ENCODE peak calls at places on chromosome 13, in nine cellular contexts. V is aorta; W is colonic mucosa; Y is breast epithelium; I is sigmoid colon; B is GM12865; Z is effector memory CD4-positive, alpha-beta T cell; K is AG09309; P is AG04449. A is an unnamed sample.

GRCh38 chr13:98144501-98145350 is 1.8 kb downstream of the FARP1 start:
- DNase-seq in V (no peak), P (peak; percentile 37), Z (no peak), Y (no peak), W (peak; percentile 34), B (peak; percentile 44), K (peak; percentile 35), I (no peak), A (peak; percentile 58)

GRCh38 chr13:23547000-23547590 is 23.1 kb upstream of the TNFRSF19 start:
- DNase-seq in B (no peak), Y (no peak), W (no peak), K (no peak), I (peak; percentile 75), V (peak; percentile 77), Z (no peak), P (no peak), A (no peak)

GRCh38 chr13:104106705-104107393 is 1040.6 kb upstream of the SLC10A2 start:
- DNase-seq in P (no peak), I (no peak), B (no peak), K (no peak), Z (no peak), V (no peak), W (no peak), Y (no peak), A (no peak)

GRCh38 chr13:108560092-108560491 is 69.3 kb upstream of the MYO16 start:
- DNase-seq in Y (no peak), K (no peak), P (no peak), I (no peak), B (no peak), V (no peak), Z (no peak), W (no peak), A (no peak)

GRCh38 chr13:23319915-23320224 is 113.6 kb downstream of the SACS start:
- DNase-seq in V (no peak), Y (no peak), W (no peak), B (no peak), Z (no peak), P (no peak), I (no peak), K (no peak), A (no peak)

GRCh38 chr13:74710006-74710405 is 575.8 kb upstream of the KLF12 start:
- DNase-seq in Y (no peak), Z (no peak), B (no peak), W (no peak), P (no peak), K (peak; percentile 62), V (no peak), I (no peak), A (no peak)

GRCh38 chr13:109924376-109924775 is 138.0 kb upstream of the IRS2 start:
- DNase-seq in P (no peak), I (no peak), V (no peak), K (no peak), B (no peak), Z (no peak), Y (no peak), W (no peak), A (no peak)

GRCh38 chr13:101454767-101455166 is 2.3 kb downstream of the ITGBL1 start:
- DNase-seq in V (no peak), I (no peak), B (no peak), W (no peak), Z (no peak), K (no peak), P (no peak), Y (no peak), A (no peak)

GRCh38 chr13:109500146-109500773 is 286.1 kb downstream of the IRS2 start:
- DNase-seq in Z (no peak), Y (no peak), V (no peak), P (no peak), B (no peak), K (no peak), W (no peak), I (no peak), A (no peak)

GRCh38 chr13:68996671-68997030 is 1111.0 kb upstream of the ATXN8OS start:
- DNase-seq in Y (no peak), P (no peak), Z (no peak), B (no peak), W (no peak), V (no peak), K (no peak), I (no peak), A (no peak)

GRCh38 chr13:93180376-93180966 is 46.1 kb upstream of the GPC6 start:
- DNase-seq in V (no peak), Z (no peak), W (no peak), K (peak; percentile 56), Y (no peak), I (no peak), P (peak; percentile 12), B (no peak), A (no peak)

GRCh38 chr13:49371943-49372636 is 71.8 kb downstream of the CAB39L start:
- DNase-seq in V (no peak), P (no peak), I (no peak), K (no peak), Z (no peak), Y (no peak), B (peak; percentile 2), W (no peak), A (peak; percentile 68)

GRCh38 chr13:44591316-44591715 is 15.2 kb upstream of the TSC22D1 start:
- DNase-seq in Y (no peak), Z (no peak), B (no peak), K (no peak), I (no peak), V (no peak), W (no peak), P (no peak), A (no peak)

GRCh38 chr13:26759907-26760834 is at the start of gene GPR12:
- DNase-seq in V (peak; percentile 70), Y (no peak), I (no peak), W (no peak), Z (no peak), K (no peak), B (no peak), P (no peak), A (no peak)

GRCh38 chr13:104764600-104764999 is 1698.4 kb upstream of the SLC10A2 start:
- DNase-seq in Y (no peak), W (no peak), Z (no peak), P (no peak), I (no peak), V (no peak), K (no peak), B (no peak), A (no peak)

GRCh38 chr13:51865838-51866237 is 4.1 kb downstream of the CCDC70 start:
- DNase-seq in V (no peak), K (no peak), I (no peak), P (no peak), W (no peak), Y (no peak), B (no peak), Z (no peak), A (no peak)

GRCh38 chr13:74040200-74040599 is 94.0 kb downstream of the KLF12 start:
- DNase-seq in I (no peak), B (peak; percentile 67), V (no peak), W (peak; percentile 62), Z (no peak), K (no peak), P (no peak), Y (no peak), A (peak; percentile 79)

GRCh38 chr13:103291226-103291625 is 225.0 kb upstream of the SLC10A2 start:
- DNase-seq in K (no peak), P (no peak), B (no peak), Z (no peak), I (no peak), Y (no peak), W (no peak), V (no peak), A (no peak)

GRCh38 chr13:34618654-34619053 is 323.4 kb upstream of the NBEA start:
- DNase-seq in W (no peak), P (no peak), V (no peak), Y (no peak), Z (no peak), K (no peak), B (no peak), I (no peak), A (no peak)
- H3K4me3 ChIP-seq in W (no peak overlapping the region), P (no peak overlapping the region), V (no peak overlapping the region), Y (no peak overlapping the region), Z (no peak overlapping the region), K (no peak overlapping the region), B (no peak overlapping the region), I (no peak overlapping the region), A (no peak overlapping the region)

DNA sequence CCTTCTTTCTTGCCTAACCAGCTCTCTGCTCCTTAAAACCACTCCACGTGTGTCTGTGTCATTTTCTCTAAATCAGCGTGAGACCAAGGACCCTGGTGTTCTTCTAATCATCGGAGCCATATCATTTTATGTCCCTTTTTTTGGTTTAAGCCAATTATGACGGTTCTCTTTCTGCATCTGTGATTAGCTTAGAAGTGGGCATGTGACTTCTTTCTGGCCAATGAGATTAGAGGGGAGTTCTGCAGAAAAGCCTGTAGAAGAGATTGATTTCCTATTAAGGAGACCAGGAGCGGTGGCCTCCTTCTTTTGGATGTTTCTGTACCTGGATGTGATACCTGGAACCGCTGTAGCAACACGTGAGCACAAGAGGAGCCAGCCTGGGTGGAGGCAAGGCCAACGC is 97.5 kb upstream of the PABPC3 start:
- DNase-seq in Y (no peak), K (no peak), P (no peak), Z (no peak), V (no peak), W (no peak), I (no peak), B (no peak), A (no peak)
- H3K4me3 ChIP-seq in Y (no peak overlapping the region), K (no peak overlapping the region), P (no peak overlapping the region), Z (no peak overlapping the region), V (no peak overlapping the region), W (no peak overlapping the region), I (no peak overlapping the region), B (no peak overlapping the region), A (no peak overlapping the region)

DNA sequence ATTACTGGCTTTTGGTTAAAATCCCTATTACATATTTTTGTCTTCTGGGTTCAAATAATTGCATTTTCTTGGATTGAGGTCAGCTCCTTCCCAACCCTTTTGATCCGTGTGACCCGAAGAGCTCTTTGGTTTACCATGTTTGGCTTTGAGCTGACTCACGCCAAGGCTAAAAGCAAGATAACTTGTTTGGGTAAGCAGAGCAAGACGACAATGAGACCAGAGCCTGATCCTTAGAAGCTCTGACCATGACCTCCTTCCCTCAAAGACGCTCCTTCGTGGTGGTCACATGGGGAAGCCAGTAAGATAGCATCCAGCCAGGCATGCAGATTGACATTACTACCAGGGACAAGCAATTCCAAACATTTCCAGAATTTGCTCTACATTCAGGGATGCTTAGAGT is 153.8 kb downstream of the DCT start:
- DNase-seq in B (no peak), Z (no peak), I (no peak), W (no peak), K (no peak), P (no peak), V (no peak), Y (no peak), A (no peak)
- H3K4me3 ChIP-seq in B (no peak overlapping the region), Z (no peak overlapping the region), I (no peak overlapping the region), W (no peak overlapping the region), K (no peak overlapping the region), P (no peak overlapping the region), V (no peak overlapping the region), Y (no peak overlapping the region), A (no peak overlapping the region)

DNA sequence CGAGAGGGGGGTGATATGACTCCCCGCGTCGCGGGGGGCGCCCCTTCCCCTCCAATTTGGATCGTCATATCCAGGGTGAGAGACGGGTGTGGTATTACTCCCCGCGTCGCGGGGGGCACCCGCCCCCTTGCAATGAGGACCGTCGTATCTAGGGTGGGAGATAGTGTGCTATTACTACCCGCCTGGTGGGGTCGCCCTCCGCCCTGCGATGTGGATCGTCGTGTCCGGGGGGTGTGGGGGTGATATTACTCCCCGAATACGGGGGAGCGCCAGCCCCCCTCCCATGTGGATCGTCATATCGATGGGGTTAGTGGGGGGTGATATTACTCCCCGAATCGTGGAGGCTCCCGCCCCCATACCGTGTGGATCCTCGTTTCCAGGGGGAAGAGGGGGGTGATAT is 29.2 kb upstream of the RGCC start:
- DNase-seq in V (no peak), Z (no peak), B (no peak), I (no peak), K (no peak), P (no peak), W (peak; percentile 20), Y (no peak), A (no peak)
- H3K4me3 ChIP-seq in V (no peak overlapping the region), Z (peak overlapping the region; percentile 29), B (no peak overlapping the region), I (peak overlapping the region; percentile 33), K (peak overlapping the region; percentile 29), P (no peak overlapping the region), W (no peak overlapping the region), Y (peak overlapping the region; percentile 25), A (no peak overlapping the region)

A was measured in Caco-2.